ENCODE peak calls at places on chromosome 5, in nine cellular contexts. E is RWPE1, D is omental fat pad, I is PC-9, Z is prostate gland, G is glutamatergic neuron, W is suprapubic skin, F is kidney, O is body of pancreas. X is an unnamed sample.

GRCh38 chr5:16538001-16538400 is 72.4 kb upstream of the ZNF622 start:
- DNase-seq in E (no peak), D (no peak), I (no peak), Z (no peak), G (peak), W (no peak), F (no peak), O (no peak), X (no peak)

GRCh38 chr5:150599917-150600511 is 40.4 kb upstream of the SYNPO start:
- DNase-seq in E (peak), D (peak), I (peak), Z (peak), G (no peak), W (no peak), F (peak), O (peak), X (peak)

GRCh38 chr5:175873090-175873454 is 1.7 kb downstream of the CPLX2 start:
- DNase-seq in E (no peak), D (no peak), I (no peak), Z (no peak), G (peak), W (no peak), F (no peak), O (no peak), X (peak)

GRCh38 chr5:174692982-174693422 is 31.4 kb upstream of the MSX2 start:
- DNase-seq in E (no peak), D (no peak), I (no peak), Z (no peak), G (peak), W (no peak), F (no peak), O (no peak), X (no peak)

GRCh38 chr5:25568989-25569625 is 924.3 kb upstream of the CDH10 start:
- DNase-seq in E (no peak), D (no peak), I (no peak), Z (no peak), G (no peak), W (no peak), F (no peak), O (no peak), X (no peak)

GRCh38 chr5:81238460-81238859 is 5.3 kb downstream of the CKMT2 start:
- DNase-seq in E (no peak), D (no peak), I (no peak), Z (no peak), G (no peak), W (no peak), F (no peak), O (no peak), X (no peak)

GRCh38 chr5:141870226-141870625 is 8.0 kb downstream of the PCDH1 start:
- DNase-seq in E (no peak), D (no peak), I (peak), Z (no peak), G (no peak), W (no peak), F (no peak), O (no peak), X (peak)

GRCh38 chr5:60810438-60811085 is 33.5 kb downstream of the ELOVL7 start:
- DNase-seq in E (peak), D (no peak), I (peak), Z (no peak), G (no peak), W (no peak), F (no peak), O (no peak), X (peak)

GRCh38 chr5:76999451-76999850 is 30.8 kb upstream of the AGGF1 start:
- DNase-seq in E (peak), D (no peak), I (no peak), Z (no peak), G (no peak), W (no peak), F (no peak), O (no peak), X (no peak)

GRCh38 chr5:127275641-127276193 is 14.9 kb upstream of the MEGF10 start:
- DNase-seq in E (no peak), D (no peak), I (no peak), Z (no peak), G (no peak), W (no peak), F (no peak), O (no peak), X (no peak)

GRCh38 chr5:95900383-95900958 is 61.2 kb downstream of the ELL2 start:
- DNase-seq in E (no peak), D (no peak), I (no peak), Z (no peak), G (no peak), W (no peak), F (no peak), O (peak), X (no peak)

GRCh38 chr5:90570034-90570433 is 11.4 kb downstream of the ADGRV1 start:
- DNase-seq in E (no peak), D (no peak), I (no peak), Z (no peak), G (no peak), W (no peak), F (no peak), O (no peak), X (no peak)

GRCh38 chr5:35183243-35183955 is 46.9 kb downstream of the PRLR start:
- DNase-seq in E (peak), D (no peak), I (peak), Z (no peak), G (peak), W (no peak), F (peak), O (peak), X (peak)

GRCh38 chr5:143402464-143403356 is 776 bp downstream of the NR3C1 start:
- DNase-seq in E (peak), D (peak), I (peak), Z (peak), G (peak), W (peak), F (peak), O (peak), X (peak)
- TF ChIP-seq CTCF in E (no peak), D (no peak), I (no peak), Z (no peak), G (no peak), W (no peak), F (no peak), O (no peak), X (no peak)

GRCh38 chr5:181173027-181173419 is 25.6 kb downstream of the OR2V2 start:
- DNase-seq in E (peak), D (no peak), I (no peak), Z (no peak), G (no peak), W (no peak), F (no peak), O (no peak), X (no peak)
- TF ChIP-seq CTCF in E (peak), D (no peak), I (no peak), Z (peak), G (no peak), W (no peak), F (no peak), O (no peak), X (no peak)

GRCh38 chr5:160460377-160461049 is 38.9 kb downstream of the PTTG1 start:
- DNase-seq in E (no peak), D (no peak), I (no peak), Z (no peak), G (no peak), W (no peak), F (no peak), O (no peak), X (no peak)
- TF ChIP-seq CTCF in E (no peak), D (no peak), I (no peak), Z (no peak), G (no peak), W (no peak), F (no peak), O (no peak), X (no peak)

GRCh38 chr5:147690595-147690994 is 91.9 kb downstream of the JAKMIP2 start:
- DNase-seq in E (peak), D (no peak), I (no peak), Z (no peak), G (no peak), W (no peak), F (no peak), O (peak), X (peak)
- TF ChIP-seq CTCF in E (no peak), D (no peak), I (peak), Z (no peak), G (no peak), W (no peak), F (no peak), O (peak), X (peak)

DNA sequence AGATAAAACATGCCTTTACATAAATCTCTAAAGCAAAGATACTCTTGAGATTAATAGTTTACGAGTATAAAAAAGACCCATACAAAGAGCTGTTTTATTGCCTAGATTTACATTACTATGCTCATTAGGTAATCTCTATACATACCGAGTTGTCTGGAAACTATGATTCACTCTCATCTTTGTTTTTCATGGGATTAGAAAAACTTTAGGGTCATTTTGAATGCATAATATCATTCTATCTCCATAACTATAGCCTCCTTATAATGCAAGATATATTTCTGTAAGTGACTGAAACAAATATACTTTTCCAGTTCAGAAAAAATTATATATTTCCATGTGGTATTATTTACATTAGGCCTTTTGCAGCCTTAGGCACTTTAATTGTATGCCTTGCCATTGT is 1088.7 kb upstream of the ARRDC3 start:
- DNase-seq in E (no peak), D (no peak), I (no peak), Z (no peak), G (no peak), W (no peak), F (no peak), O (no peak), X (no peak)
- TF ChIP-seq CTCF in E (no peak), D (no peak), I (no peak), Z (no peak), G (no peak), W (no peak), F (no peak), O (no peak), X (no peak)

GRCh38 chr5:132753135-132753987 is 6.1 kb downstream of the CCNI2 start:
- DNase-seq in E (no peak), D (no peak), I (no peak), Z (peak), G (no peak), W (no peak), F (peak), O (peak), X (peak)
- TF ChIP-seq CTCF in E (no peak), D (no peak), I (no peak), Z (no peak), G (no peak), W (no peak), F (no peak), O (no peak), X (no peak)

GRCh38 chr5:179120951-179121666 is 60.9 kb downstream of the ZNF354C start:
- DNase-seq in E (no peak), D (no peak), I (no peak), Z (no peak), G (no peak), W (peak), F (peak), O (no peak), X (no peak)

GRCh38 chr5:179120421-179120861 is 60.3 kb downstream of the ZNF354C start:
- DNase-seq in E (no peak), D (no peak), I (no peak), Z (no peak), G (no peak), W (peak), F (peak), O (no peak), X (no peak)

GRCh38 chr5:179122411-179123108 is 62.4 kb downstream of the ZNF354C start:
- DNase-seq in E (no peak), D (no peak), I (no peak), Z (no peak), G (no peak), W (peak), F (peak), O (no peak), X (no peak)

GRCh38 chr5:179123109-179123426 is 62.9 kb downstream of the ZNF354C start:
- DNase-seq in E (no peak), D (no peak), I (no peak), Z (no peak), G (no peak), W (peak), F (no peak), O (no peak), X (no peak)

GRCh38 chr5:179121667-179122111 is 61.5 kb downstream of the ZNF354C start:
- DNase-seq in E (no peak), D (no peak), I (no peak), Z (no peak), G (no peak), W (peak), F (peak), O (no peak), X (no peak)
- TF ChIP-seq CTCF in E (no peak), D (no peak), I (no peak), Z (no peak), G (no peak), W (no peak), F (no peak), O (no peak), X (no peak)

GRCh38 chr5:159774476-159775031 is 141.7 kb upstream of the ADRA1B start:
- DNase-seq in E (no peak), D (no peak), I (no peak), Z (no peak), G (no peak), W (no peak), F (no peak), O (no peak), X (no peak)
- TF ChIP-seq CTCF in E (no peak), D (no peak), I (no peak), Z (no peak), G (no peak), W (no peak), F (no peak), O (no peak), X (no peak)

DNA sequence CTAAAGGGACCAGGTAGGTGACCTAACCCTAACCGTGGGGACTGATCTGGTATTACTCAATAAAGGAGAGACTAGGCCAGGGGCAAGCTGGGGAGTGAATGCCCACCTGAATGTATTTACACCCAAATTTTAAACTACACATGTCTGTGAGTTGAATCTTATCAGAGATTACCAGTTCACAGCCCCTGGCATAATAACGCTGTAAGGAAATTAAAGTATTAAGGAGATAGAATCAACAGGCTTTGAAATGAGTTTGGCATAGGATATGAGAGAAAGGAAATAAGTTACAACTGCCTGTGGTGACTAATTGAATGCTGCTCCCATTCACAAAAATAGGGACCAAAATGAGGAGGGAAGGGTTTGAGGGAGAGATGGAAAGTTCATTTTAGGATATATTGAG is 593.3 kb downstream of the CSNK1G3 start:
- DNase-seq in E (no peak), D (no peak), I (no peak), Z (no peak), G (no peak), W (no peak), F (no peak), O (no peak), X (no peak)
- TF ChIP-seq CTCF in E (no peak), D (no peak), I (no peak), Z (no peak), G (no peak), W (no peak), F (no peak), O (no peak), X (no peak)